ENCODE peak calls at places on chromosome 1, in nine cellular contexts. G is activated T-cell treated with anti-CD3 and anti-CD28 coated beads, Interleukin-2, amount 50 U/mL, for 72 hours; M is bronchial epithelial cell; Y is stimulated activated CD4-positive, alpha-beta T cell treated with anti-CD3 and anti-CD28 coated beads, Interleukin-2, amount 100 ng/mL, for 48 hours; U is GM03348; S is H4; I is activated CD8-positive, alpha-beta T cell treated with anti-CD3 and anti-CD28 coated beads for 36 hours; O is activated naive CD8-positive, alpha-beta T cell treated with anti-CD3 and anti-CD28 coated beads for 36 hours; A is Right ventricle myocardium inferior. W is an unnamed sample.

GRCh38 chr1:203166192-203166940 is 9.3 kb downstream of the MYBPH start:
- DNase-seq in G (no peak), M (peak; percentile 35), Y (no peak), U (no peak), S (no peak), I (peak; percentile 39), O (no peak), A (no peak), W (no peak)

GRCh38 chr1:15345711-15346355 is 63.9 kb upstream of the EFHD2 start:
- DNase-seq in G (peak; percentile 59), M (peak; percentile 69), Y (no peak), U (no peak), S (no peak), I (peak; percentile 83), O (peak; percentile 60), A (peak; percentile 88), W (no peak)

GRCh38 chr1:231387770-231388669 is 34.1 kb downstream of the EGLN1 start:
- DNase-seq in G (no peak), M (no peak), Y (no peak), U (peak; percentile 53), S (no peak), I (no peak), O (no peak), A (no peak), W (peak; percentile 48)

GRCh38 chr1:77126309-77126708 is 92.9 kb downstream of the PIGK start:
- DNase-seq in G (peak; percentile 9), M (peak; percentile 68), Y (no peak), U (peak; percentile 64), S (peak; percentile 54), I (peak; percentile 39), O (peak; percentile 1), A (no peak), W (peak; percentile 64)

GRCh38 chr1:235068155-235069121 is 60.2 kb downstream of the TOMM20 start:
- DNase-seq in G (no peak), M (peak; percentile 100), Y (no peak), U (no peak), S (peak; percentile 22), I (no peak), O (no peak), A (no peak), W (no peak)

GRCh38 chr1:179230251-179230650 is 774 bp upstream of the ABL2 start:
- DNase-seq in G (no peak), M (peak; percentile 68), Y (no peak), U (no peak), S (no peak), I (no peak), O (no peak), A (no peak), W (no peak)

GRCh38 chr1:200670215-200671118 is 760 bp upstream of the DDX59 start:
- DNase-seq in G (no peak), M (no peak), Y (no peak), U (no peak), S (peak; percentile 84), I (peak; percentile 24), O (peak; percentile 7), A (no peak), W (peak; percentile 49)

GRCh38 chr1:198437352-198437751 is 103.1 kb downstream of the ATP6V1G3 start:
- DNase-seq in G (no peak), M (no peak), Y (no peak), U (peak; percentile 19), S (no peak), I (no peak), O (no peak), A (no peak), W (peak; percentile 24)

GRCh38 chr1:108639899-108640560 is 20.9 kb downstream of the HENMT1 start:
- DNase-seq in G (peak; percentile 55), M (no peak), Y (no peak), U (no peak), S (peak; percentile 14), I (peak; percentile 83), O (peak; percentile 65), A (no peak), W (no peak)

GRCh38 chr1:110339040-110339426 is at the start of gene RBM15:
- DNase-seq in G (peak; percentile 97), M (peak; percentile 100), Y (peak; percentile 92), U (peak; percentile 97), S (peak; percentile 100), I (peak; percentile 98), O (peak; percentile 94), A (peak; percentile 99), W (peak; percentile 99)

GRCh38 chr1:245715970-245716369 is 561.2 kb downstream of the KIF26B start:
- DNase-seq in G (no peak), M (peak; percentile 93), Y (no peak), U (peak; percentile 86), S (peak; percentile 63), I (no peak), O (no peak), A (no peak), W (peak; percentile 71)

GRCh38 chr1:67853704-67854103 is 20.4 kb upstream of the GNG12 start:
- DNase-seq in G (peak; percentile 13), M (peak; percentile 58), Y (no peak), U (peak; percentile 86), S (peak; percentile 74), I (peak; percentile 49), O (no peak), A (no peak), W (peak; percentile 86)

GRCh38 chr1:19815801-19816736 is 986 bp upstream of the RNF186 start:
- DNase-seq in G (no peak), M (no peak), Y (no peak), U (no peak), S (no peak), I (no peak), O (no peak), A (no peak), W (no peak)

GRCh38 chr1:243246916-243247315 is 8.2 kb downstream of the CEP170 start:
- DNase-seq in G (no peak), M (no peak), Y (no peak), U (peak; percentile 16), S (no peak), I (no peak), O (no peak), A (no peak), W (peak; percentile 15)

GRCh38 chr1:113391643-113392271 is 1.4 kb downstream of the MAGI3 start:
- DNase-seq in G (peak; percentile 6), M (peak; percentile 71), Y (no peak), U (no peak), S (no peak), I (no peak), O (no peak), A (no peak), W (no peak)

GRCh38 chr1:231826566-231826965 is 200.0 kb downstream of the DISC1 start:
- DNase-seq in G (no peak), M (no peak), Y (no peak), U (no peak), S (no peak), I (no peak), O (no peak), A (no peak), W (no peak)

GRCh38 chr1:38138498-38139233 is 92.1 kb upstream of the POU3F1 start:
- DNase-seq in G (no peak), M (peak; percentile 99), Y (no peak), U (peak; percentile 96), S (peak; percentile 98), I (no peak), O (no peak), A (peak; percentile 86), W (peak; percentile 96)

GRCh38 chr1:222301653-222302052 is 246.3 kb downstream of the HHIPL2 start:
- DNase-seq in G (no peak), M (no peak), Y (no peak), U (no peak), S (no peak), I (no peak), O (no peak), A (no peak), W (no peak)